ENCODE peak calls at places on chromosomes 12 and 14, in six cellular contexts. I is iPS-NIHi11; K is frontal cortex; U is astrocyte; D is activated T-cell treated with anti-CD3 and anti-CD28 coated beads, Interleukin-2, amount 50 U/mL, for 72 hours; S is stimulated activated CD8-positive, alpha-beta memory T cell treated with anti-CD3 and anti-CD28 coated beads, Interleukin-4, amount 100 ng/mL, for 4 hours. C is an unnamed sample.

GRCh38 chr12:56261503-56262230 is 3.5 kb upstream of the ANKRD52 start:
- DNase-seq in D (no peak), U (peak; percentile 69), I (no peak), K (no peak), S (no peak), C (no peak)

GRCh38 chr14:90409209-90409730 is 12.4 kb downstream of the CALM1 start:
- DNase-seq in D (no peak), I (no peak), U (peak; percentile 98), S (no peak), K (peak; percentile 55), C (no peak)

GRCh38 chr12:102465762-102466560 is 14.4 kb downstream of the IGF1 start:
- DNase-seq in S (no peak), K (no peak), U (no peak), D (no peak), I (no peak), C (no peak)

GRCh38 chr12:68138480-68138879 is 21.1 kb downstream of the IFNG start:
- DNase-seq in S (no peak), K (no peak), U (no peak), D (no peak), I (no peak), C (no peak)

GRCh38 chr14:37399517-37399916 is 195.5 kb downstream of the FOXA1 start:
- DNase-seq in K (no peak), I (no peak), S (no peak), D (no peak), U (no peak), C (no peak)

GRCh38 chr12:14833952-14834351 is 9.4 kb downstream of the ART4 start:
- DNase-seq in D (no peak), S (no peak), I (no peak), U (peak; percentile 61), K (no peak), C (no peak)

GRCh38 chr14:64682173-64682710 is 22.0 kb upstream of the PLEKHG3 start:
- DNase-seq in D (no peak), U (peak; percentile 68), S (no peak), I (no peak), K (no peak), C (no peak)

GRCh38 chr14:29463727-29464370 is 463.8 kb downstream of the PRKD1 start:
- DNase-seq in S (no peak), I (no peak), D (no peak), U (no peak), K (no peak), C (no peak)

GRCh38 chr12:96192926-96193573 is 1.1 kb upstream of the ELK3 start:
- DNase-seq in D (no peak), K (no peak), U (no peak), I (no peak), S (no peak), C (no peak)

GRCh38 chr14:88044782-88045446 is 40.0 kb downstream of the GPR65 start:
- DNase-seq in I (no peak), S (no peak), U (no peak), K (no peak), D (peak; percentile 34), C (no peak)

GRCh38 chr14:100156776-100157175 is 2.7 kb downstream of the DEGS2 start:
- DNase-seq in S (no peak), K (no peak), I (no peak), U (no peak), D (no peak), C (no peak)

GRCh38 chr14:89660183-89660582 is 243.2 kb upstream of the FOXN3 start:
- DNase-seq in D (no peak), K (no peak), U (peak; percentile 20), I (no peak), S (no peak), C (no peak)

GRCh38 chr12:113726254-113726819 is 239.8 kb downstream of the RBM19 start:
- DNase-seq in D (no peak), I (no peak), S (no peak), K (no peak), U (no peak), C (no peak)

GRCh38 chr14:89399594-89400068 is 17.4 kb downstream of the FOXN3 start:
- DNase-seq in S (no peak), I (peak; percentile 74), D (no peak), U (peak; percentile 86), K (no peak), C (peak; percentile 18)

GRCh38 chr14:93965968-93966474 is 10.3 kb downstream of the ASB2 start:
- DNase-seq in S (no peak), U (no peak), I (no peak), D (no peak), K (no peak), C (no peak)

GRCh38 chr14:103121846-103122577 is 1.2 kb upstream of the TNFAIP2 start:
- DNase-seq in D (no peak), K (no peak), I (peak; percentile 56), U (peak; percentile 66), S (no peak), C (no peak)

GRCh38 chr12:121812320-121812871 is 8.6 kb downstream of the SETD1B start:
- DNase-seq in D (peak; percentile 57), I (peak; percentile 95), U (peak; percentile 49), S (no peak), K (peak; percentile 76), C (peak; percentile 68)

GRCh38 chr14:76953196-76953945 is 75.1 kb downstream of the IRF2BPL start:
- DNase-seq in D (peak; percentile 58), S (no peak), I (no peak), U (peak; percentile 67), K (peak; percentile 52), C (no peak)

GRCh38 chr14:100679707-100680438 is 46.8 kb upstream of the DLK1 start:
- DNase-seq in U (peak; percentile 86), D (no peak), K (no peak), S (no peak), I (no peak), C (no peak)

GRCh38 chr12:108583971-108584370 is 13.9 kb downstream of the TMEM119 start:
- DNase-seq in D (no peak), I (no peak), U (no peak), K (no peak), S (no peak), C (no peak)

GRCh38 chr14:83744901-83745300 is 1785.0 kb upstream of the FLRT2 start:
- DNase-seq in U (no peak), D (no peak), S (no peak), K (no peak), I (no peak), C (no peak)

GRCh38 chr14:79150226-79150625 is 980.1 kb downstream of the NRXN3 start:
- DNase-seq in I (no peak), S (no peak), K (no peak), U (no peak), D (no peak), C (no peak)

GRCh38 chr14:89805501-89805900 is 149.0 kb downstream of the EFCAB11 start:
- DNase-seq in D (no peak), K (no peak), S (no peak), I (no peak), U (peak; percentile 15), C (no peak)

GRCh38 chr12:87280356-87280755 is 748.8 kb downstream of the C12orf50 start:
- DNase-seq in I (no peak), D (no peak), K (no peak), U (no peak), S (no peak), C (no peak)

GRCh38 chr14:31232081-31232480 is 24.5 kb upstream of the HECTD1 start:
- DNase-seq in S (no peak), I (no peak), U (no peak), K (no peak), D (no peak), C (no peak)

GRCh38 chr14:59262717-59263469 is 74.4 kb downstream of the DAAM1 start:
- DNase-seq in D (no peak), S (no peak), U (no peak), I (peak; percentile 31), K (peak; percentile 7), C (peak; percentile 4)

C was measured in neural crest cell.